ENCODE peak calls at places on chromosome 13, in five cellular contexts. S, P, J, A and K are unnamed samples.

GRCh38 chr13:32225494-32225931 is 89.7 kb downstream of the ZAR1L start:
- DNase-seq in S (no peak), P (no peak), J (no peak), A (peak; percentile 36), K (no peak)

GRCh38 chr13:51726446-51727185 is 77.3 kb downstream of the DHRS12 start:
- DNase-seq in S (no peak), P (no peak), J (no peak), A (peak; percentile 90), K (peak; percentile 79)

GRCh38 chr13:19596960-19597361 is 35.6 kb upstream of the TPTE2 start:
- DNase-seq in S (no peak), P (no peak), J (no peak), A (peak; percentile 13), K (peak; percentile 60)

GRCh38 chr13:66835040-66835628 is 395.0 kb downstream of the PCDH9 start:
- DNase-seq in S (peak; percentile 77), P (peak; percentile 20), J (peak; percentile 11), A (peak; percentile 67), K (peak; percentile 8)

GRCh38 chr13:105638446-105638845 is 897.0 kb downstream of the EFNB2 start:
- DNase-seq in S (no peak), P (no peak), J (no peak), A (no peak), K (no peak)

GRCh38 chr13:73421310-73421912 is 362.6 kb downstream of the KLF5 start:
- DNase-seq in S (no peak), P (no peak), J (no peak), A (no peak), K (peak; percentile 98)

GRCh38 chr13:79775830-79776229 is 294.9 kb downstream of the NDFIP2 start:
- DNase-seq in S (no peak), P (no peak), J (peak; percentile 23), A (peak; percentile 85), K (peak; percentile 58)

GRCh38 chr13:91417660-91418325 is 19.4 kb downstream of the GPC5 start:
- DNase-seq in S (no peak), P (no peak), J (no peak), A (no peak), K (no peak)

GRCh38 chr13:23561261-23561660 is 9.0 kb upstream of the TNFRSF19 start:
- DNase-seq in S (no peak), P (no peak), J (no peak), A (no peak), K (no peak)

GRCh38 chr13:48511621-48512232 is 21.2 kb downstream of the RCBTB2 start:
- DNase-seq in S (peak; percentile 40), P (no peak), J (no peak), A (no peak), K (no peak)

GRCh38 chr13:45500492-45501174 is 35.9 kb downstream of the COG3 start:
- DNase-seq in S (no peak), P (no peak), J (no peak), A (peak; percentile 95), K (peak; percentile 69)

GRCh38 chr13:33490461-33491327 is 205.1 kb upstream of the STARD13 start:
- DNase-seq in S (no peak), P (peak; percentile 53), J (peak; percentile 76), A (peak; percentile 78), K (no peak)

GRCh38 chr13:80742027-80742426 is 401.1 kb upstream of the SPRY2 start:
- DNase-seq in S (no peak), P (no peak), J (no peak), A (peak; percentile 21), K (no peak)

GRCh38 chr13:28475916-28476725 is 18.8 kb downstream of the FLT1 start:
- DNase-seq in S (no peak), P (no peak), J (no peak), A (peak; percentile 94), K (peak; percentile 74)

GRCh38 chr13:47277774-47278173 is 380.9 kb upstream of the HTR2A start:
- DNase-seq in S (no peak), P (no peak), J (no peak), A (peak; percentile 21), K (peak; percentile 44)

GRCh38 chr13:91813255-91813654 is 414.8 kb downstream of the GPC5 start:
- DNase-seq in S (no peak), P (no peak), J (no peak), A (peak; percentile 10), K (no peak)

GRCh38 chr13:59689057-59689456 is 474.7 kb downstream of the DIAPH3 start:
- DNase-seq in S (no peak), P (no peak), J (peak; percentile 22), A (no peak), K (no peak)

GRCh38 chr13:30963794-30964193 is 31.3 kb downstream of the TEX26 start:
- DNase-seq in S (no peak), P (no peak), J (no peak), A (peak; percentile 65), K (peak; percentile 66)

GRCh38 chr13:93244141-93244917 is 17.7 kb downstream of the GPC6 start:
- DNase-seq in S (no peak), P (no peak), J (no peak), A (peak; percentile 64), K (peak; percentile 57)

GRCh38 chr13:33105387-33106005 is 89.3 kb downstream of the KL start:
- DNase-seq in S (no peak), P (no peak), J (no peak), A (no peak), K (no peak)

GRCh38 chr13:98372886-98373285 is 195.8 kb upstream of the RNF113B start:
- DNase-seq in S (no peak), P (no peak), J (no peak), A (peak; percentile 38), K (no peak)

DNA sequence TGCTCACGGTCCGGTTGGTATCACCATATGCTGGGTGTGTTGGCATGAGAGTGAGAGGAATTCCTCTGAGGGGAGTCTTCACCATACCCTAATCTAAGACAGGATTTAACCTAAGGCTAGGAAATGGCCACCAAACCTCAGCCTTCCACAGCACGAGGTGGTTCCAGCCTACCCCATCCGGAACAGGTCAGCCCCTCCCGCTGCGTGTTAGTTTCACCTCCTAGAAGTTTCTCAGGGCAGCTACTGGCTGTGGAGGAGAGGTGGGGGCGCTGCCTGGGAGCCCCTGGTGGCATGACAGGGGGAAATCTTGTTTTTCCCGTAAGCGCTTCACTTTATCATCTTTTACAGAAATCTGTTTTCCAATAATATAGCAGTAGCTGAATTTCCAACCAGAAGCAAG is 55.1 kb downstream of the RGCC start:
- DNase-seq in S (no peak), P (no peak), J (no peak), A (no peak), K (no peak)
- TF ChIP-seq CTCF in S (no peak), P (no peak), J (no peak), A (no peak), K (no peak)

GRCh38 chr13:78139765-78140164 is 221.1 kb upstream of the EDNRB start:
- DNase-seq in S (no peak), P (no peak), J (no peak), A (no peak), K (no peak)

GRCh38 chr13:78136966-78137365 is 218.3 kb upstream of the EDNRB start:
- DNase-seq in S (no peak), P (no peak), J (no peak), A (no peak), K (no peak)

GRCh38 chr13:78138756-78139155 is 220.1 kb upstream of the EDNRB start:
- DNase-seq in S (no peak), P (no peak), J (no peak), A (no peak), K (no peak)

GRCh38 chr13:78133511-78133910 is 214.9 kb upstream of the EDNRB start:
- DNase-seq in S (no peak), P (no peak), J (no peak), A (no peak), K (no peak)

DNA sequence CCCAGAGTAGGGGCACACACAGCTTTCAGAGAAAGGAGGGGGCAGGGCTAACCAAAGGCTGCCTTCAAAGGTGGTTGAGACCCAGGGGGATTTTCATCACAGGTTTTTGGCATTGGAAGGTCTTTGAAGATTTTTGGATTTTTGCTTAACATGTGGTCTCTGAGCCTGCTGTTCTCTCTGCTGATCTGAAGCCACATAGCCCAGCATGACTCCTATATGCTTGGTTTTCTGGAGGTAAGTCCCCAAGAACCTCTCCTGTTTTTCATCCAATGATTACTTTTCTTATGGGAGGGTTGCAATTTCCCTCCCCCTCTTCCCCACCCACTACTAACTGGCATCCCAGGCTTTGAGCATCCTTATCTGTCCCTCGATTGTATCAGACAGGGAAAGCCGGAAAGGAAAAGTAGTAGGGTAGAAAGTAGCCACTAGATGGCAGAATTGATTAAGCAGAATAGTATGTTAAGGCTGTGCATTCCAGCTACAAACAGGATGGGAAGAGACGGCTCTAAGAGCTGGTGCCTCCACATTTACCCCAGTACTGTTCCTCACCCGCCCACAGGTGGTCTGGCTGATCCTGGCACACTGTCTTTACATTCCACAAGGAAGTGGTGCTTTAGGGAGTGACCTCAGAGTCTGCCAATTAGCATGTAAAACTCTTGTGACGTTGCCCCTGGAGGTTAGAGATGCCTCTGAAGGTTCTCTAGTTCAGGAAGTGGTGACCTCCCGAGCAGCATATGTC is 218.9 kb upstream of the EDNRB start:
- DNase-seq in S (no peak), P (no peak), J (peak; percentile 46), A (peak; percentile 74), K (peak; percentile 68)
- TF ChIP-seq CTCF in S (peak; percentile 72), P (peak; percentile 69), J (peak; percentile 46), A (peak; percentile 70), K (peak; percentile 81)

GRCh38 chr13:108927615-108928014 is 298.2 kb downstream of the MYO16 start:
- DNase-seq in S (no peak), P (peak; percentile 54), J (no peak), A (no peak), K (no peak)

GRCh38 chr13:108929532-108929931 is 300.1 kb downstream of the MYO16 start:
- DNase-seq in S (no peak), P (no peak), J (no peak), A (peak; percentile 34), K (peak; percentile 46)

GRCh38 chr13:108933061-108933460 is 303.6 kb downstream of the MYO16 start:
- DNase-seq in S (no peak), P (no peak), J (no peak), A (no peak), K (no peak)

GRCh38 chr13:108926848-108927247 is 297.4 kb downstream of the MYO16 start:
- DNase-seq in S (no peak), P (no peak), J (no peak), A (no peak), K (no peak)

GRCh38 chr13:108932206-108932605 is 302.8 kb downstream of the MYO16 start:
- DNase-seq in S (no peak), P (no peak), J (no peak), A (no peak), K (peak; percentile 56)
- TF ChIP-seq CTCF in S (no peak), P (no peak), J (no peak), A (no peak), K (no peak)

DNA sequence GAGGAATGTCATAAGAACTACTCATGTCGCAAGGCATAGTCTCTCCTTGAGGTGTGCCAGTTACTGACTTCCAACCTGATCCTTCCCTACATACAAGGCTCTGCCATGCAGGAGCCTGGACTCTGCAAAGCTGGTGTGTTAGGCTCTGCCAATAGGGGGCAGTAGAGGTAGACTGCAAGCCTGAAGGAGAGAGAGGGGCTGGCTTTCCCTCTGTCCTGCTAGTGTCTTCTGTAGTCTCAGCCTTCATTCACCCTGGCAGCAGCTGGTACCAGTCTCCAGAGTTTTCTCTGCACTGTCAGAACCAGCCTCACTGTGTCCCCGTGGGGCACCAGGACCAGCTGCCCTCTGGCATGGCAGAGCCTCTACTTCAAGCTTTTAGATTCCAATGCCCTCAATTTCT is 14.5 kb downstream of the SHISA2 start:
- DNase-seq in S (no peak), P (no peak), J (peak; percentile 87), A (peak; percentile 43), K (peak; percentile 49)
- TF ChIP-seq CTCF in S (peak; percentile 41), P (peak; percentile 23), J (peak; percentile 90), A (peak; percentile 70), K (peak; percentile 33)

GRCh38 chr13:94431569-94431968 is 47.9 kb downstream of the DCT start:
- DNase-seq in S (no peak), P (no peak), J (no peak), A (peak; percentile 83), K (no peak)
- TF ChIP-seq CTCF in S (no peak), P (no peak), J (no peak), A (peak; percentile 56), K (no peak)

GRCh38 chr13:95704510-95704909 is 27.6 kb downstream of the DNAJC3 start:
- DNase-seq in S (no peak), P (no peak), J (no peak), A (peak; percentile 23), K (peak; percentile 62)
- TF ChIP-seq CTCF in S (peak; percentile 12), P (peak; percentile 19), J (no peak), A (peak; percentile 30), K (peak; percentile 16)